ENCODE peak calls at places on chromosomes 12 and 14, in nine cellular contexts. One of them, this sample, is unnamed.

GRCh38 chr12:6736754-6737153 is 12.9 kb downstream of the COPS7A start:
- DNase-seq in stimulated activated CD8-positive, alpha-beta memory T cell treated with anti-CD3 and anti-CD28 coated beads, Interleukin-4, amount 100 ng/mL, for 4 hours: no peak
- DNase-seq in GM23338: no peak
- DNase-seq in D341Med: no peak
- DNase-seq in foreskin fibroblast: no peak
- DNase-seq in heart left ventricle: no peak
- DNase-seq in activated CD4-positive, alpha-beta T cell treated with anti-CD3 and anti-CD28 coated beads for 48 hours: no peak
- DNase-seq in EL: no peak
- DNase-seq in cerebellum: no peak
- DNase-seq in this sample: no peak

GRCh38 chr14:92753250-92753649 is 4.8 kb upstream of the LGMN start:
- DNase-seq in D341Med: no peak
- DNase-seq in cerebellum: no peak
- DNase-seq in foreskin fibroblast: no peak
- DNase-seq in stimulated activated CD8-positive, alpha-beta memory T cell treated with anti-CD3 and anti-CD28 coated beads, Interleukin-4, amount 100 ng/mL, for 4 hours: no peak
- DNase-seq in activated CD4-positive, alpha-beta T cell treated with anti-CD3 and anti-CD28 coated beads for 48 hours: no peak
- DNase-seq in GM23338: no peak
- DNase-seq in EL: no peak
- DNase-seq in heart left ventricle: no peak
- DNase-seq in this sample: no peak

GRCh38 chr12:29283969-29284368 is 97.0 kb downstream of the ERGIC2 start:
- DNase-seq in foreskin fibroblast: peak
- DNase-seq in activated CD4-positive, alpha-beta T cell treated with anti-CD3 and anti-CD28 coated beads for 48 hours: no peak
- DNase-seq in heart left ventricle: no peak
- DNase-seq in EL: peak
- DNase-seq in cerebellum: no peak
- DNase-seq in GM23338: no peak
- DNase-seq in stimulated activated CD8-positive, alpha-beta memory T cell treated with anti-CD3 and anti-CD28 coated beads, Interleukin-4, amount 100 ng/mL, for 4 hours: no peak
- DNase-seq in D341Med: no peak
- DNase-seq in this sample: no peak

GRCh38 chr12:105296116-105297095 is 34.1 kb upstream of the C12orf75 start:
- DNase-seq in EL: no peak
- DNase-seq in foreskin fibroblast: no peak
- DNase-seq in cerebellum: no peak
- DNase-seq in D341Med: no peak
- DNase-seq in activated CD4-positive, alpha-beta T cell treated with anti-CD3 and anti-CD28 coated beads for 48 hours: no peak
- DNase-seq in GM23338: no peak
- DNase-seq in stimulated activated CD8-positive, alpha-beta memory T cell treated with anti-CD3 and anti-CD28 coated beads, Interleukin-4, amount 100 ng/mL, for 4 hours: no peak
- DNase-seq in heart left ventricle: no peak
- DNase-seq in this sample: no peak

GRCh38 chr14:30889244-30889594 is 14.9 kb downstream of the COCH start:
- DNase-seq in EL: no peak
- DNase-seq in stimulated activated CD8-positive, alpha-beta memory T cell treated with anti-CD3 and anti-CD28 coated beads, Interleukin-4, amount 100 ng/mL, for 4 hours: no peak
- DNase-seq in foreskin fibroblast: no peak
- DNase-seq in GM23338: no peak
- DNase-seq in activated CD4-positive, alpha-beta T cell treated with anti-CD3 and anti-CD28 coated beads for 48 hours: no peak
- DNase-seq in cerebellum: no peak
- DNase-seq in D341Med: no peak
- DNase-seq in heart left ventricle: no peak
- DNase-seq in this sample: no peak

GRCh38 chr12:122006186-122006926 is 15.3 kb upstream of the BCL7A start:
- DNase-seq in EL: no peak
- DNase-seq in heart left ventricle: peak
- DNase-seq in activated CD4-positive, alpha-beta T cell treated with anti-CD3 and anti-CD28 coated beads for 48 hours: no peak
- DNase-seq in cerebellum: no peak
- DNase-seq in D341Med: no peak
- DNase-seq in GM23338: no peak
- DNase-seq in stimulated activated CD8-positive, alpha-beta memory T cell treated with anti-CD3 and anti-CD28 coated beads, Interleukin-4, amount 100 ng/mL, for 4 hours: no peak
- DNase-seq in foreskin fibroblast: no peak
- DNase-seq in this sample: no peak

GRCh38 chr12:124481772-124482566 is 85.4 kb downstream of the NCOR2 start:
- DNase-seq in D341Med: no peak
- DNase-seq in activated CD4-positive, alpha-beta T cell treated with anti-CD3 and anti-CD28 coated beads for 48 hours: no peak
- DNase-seq in stimulated activated CD8-positive, alpha-beta memory T cell treated with anti-CD3 and anti-CD28 coated beads, Interleukin-4, amount 100 ng/mL, for 4 hours: no peak
- DNase-seq in EL: no peak
- DNase-seq in heart left ventricle: peak
- DNase-seq in GM23338: no peak
- DNase-seq in foreskin fibroblast: no peak
- DNase-seq in cerebellum: no peak
- DNase-seq in this sample: no peak

GRCh38 chr12:52059582-52060497 is 8.6 kb downstream of the NR4A1 start:
- DNase-seq in cerebellum: no peak
- DNase-seq in foreskin fibroblast: no peak
- DNase-seq in heart left ventricle: no peak
- DNase-seq in D341Med: no peak
- DNase-seq in EL: no peak
- DNase-seq in stimulated activated CD8-positive, alpha-beta memory T cell treated with anti-CD3 and anti-CD28 coated beads, Interleukin-4, amount 100 ng/mL, for 4 hours: no peak
- DNase-seq in activated CD4-positive, alpha-beta T cell treated with anti-CD3 and anti-CD28 coated beads for 48 hours: no peak
- DNase-seq in GM23338: no peak
- DNase-seq in this sample: no peak

GRCh38 chr12:64627781-64628180 is 17.5 kb downstream of the RASSF3 start:
- DNase-seq in EL: peak
- DNase-seq in cerebellum: no peak
- DNase-seq in stimulated activated CD8-positive, alpha-beta memory T cell treated with anti-CD3 and anti-CD28 coated beads, Interleukin-4, amount 100 ng/mL, for 4 hours: no peak
- DNase-seq in activated CD4-positive, alpha-beta T cell treated with anti-CD3 and anti-CD28 coated beads for 48 hours: no peak
- DNase-seq in heart left ventricle: no peak
- DNase-seq in GM23338: no peak
- DNase-seq in D341Med: no peak
- DNase-seq in foreskin fibroblast: peak
- DNase-seq in this sample: no peak

GRCh38 chr12:15632708-15633107 is 156.5 kb downstream of the EPS8 start:
- DNase-seq in D341Med: no peak
- DNase-seq in EL: no peak
- DNase-seq in GM23338: no peak
- DNase-seq in foreskin fibroblast: peak
- DNase-seq in stimulated activated CD8-positive, alpha-beta memory T cell treated with anti-CD3 and anti-CD28 coated beads, Interleukin-4, amount 100 ng/mL, for 4 hours: no peak
- DNase-seq in activated CD4-positive, alpha-beta T cell treated with anti-CD3 and anti-CD28 coated beads for 48 hours: no peak
- DNase-seq in cerebellum: no peak
- DNase-seq in heart left ventricle: no peak
- DNase-seq in this sample: no peak

GRCh38 chr12:29640589-29641345 is 143.0 kb downstream of the TMTC1 start:
- DNase-seq in cerebellum: no peak
- DNase-seq in GM23338: peak
- DNase-seq in activated CD4-positive, alpha-beta T cell treated with anti-CD3 and anti-CD28 coated beads for 48 hours: no peak
- DNase-seq in EL: peak
- DNase-seq in D341Med: no peak
- DNase-seq in foreskin fibroblast: no peak
- DNase-seq in stimulated activated CD8-positive, alpha-beta memory T cell treated with anti-CD3 and anti-CD28 coated beads, Interleukin-4, amount 100 ng/mL, for 4 hours: no peak
- DNase-seq in heart left ventricle: peak
- DNase-seq in this sample: no peak

GRCh38 chr14:22497671-22498093 is 91.3 kb downstream of the DAD1 start:
- DNase-seq in D341Med: no peak
- DNase-seq in EL: no peak
- DNase-seq in stimulated activated CD8-positive, alpha-beta memory T cell treated with anti-CD3 and anti-CD28 coated beads, Interleukin-4, amount 100 ng/mL, for 4 hours: no peak
- DNase-seq in heart left ventricle: no peak
- DNase-seq in foreskin fibroblast: no peak
- DNase-seq in cerebellum: no peak
- DNase-seq in GM23338: no peak
- DNase-seq in activated CD4-positive, alpha-beta T cell treated with anti-CD3 and anti-CD28 coated beads for 48 hours: no peak
- DNase-seq in this sample: no peak

GRCh38 chr12:50509009-50509663 is 4.4 kb downstream of the DIP2B start:
- DNase-seq in cerebellum: no peak
- DNase-seq in GM23338: no peak
- DNase-seq in EL: no peak
- DNase-seq in foreskin fibroblast: no peak
- DNase-seq in activated CD4-positive, alpha-beta T cell treated with anti-CD3 and anti-CD28 coated beads for 48 hours: no peak
- DNase-seq in D341Med: no peak
- DNase-seq in stimulated activated CD8-positive, alpha-beta memory T cell treated with anti-CD3 and anti-CD28 coated beads, Interleukin-4, amount 100 ng/mL, for 4 hours: no peak
- DNase-seq in heart left ventricle: no peak
- DNase-seq in this sample: no peak

GRCh38 chr14:64755661-64756265 is 51.5 kb downstream of the PLEKHG3 start:
- DNase-seq in stimulated activated CD8-positive, alpha-beta memory T cell treated with anti-CD3 and anti-CD28 coated beads, Interleukin-4, amount 100 ng/mL, for 4 hours: peak
- DNase-seq in cerebellum: no peak
- DNase-seq in foreskin fibroblast: peak
- DNase-seq in heart left ventricle: no peak
- DNase-seq in EL: peak
- DNase-seq in D341Med: no peak
- DNase-seq in GM23338: no peak
- DNase-seq in activated CD4-positive, alpha-beta T cell treated with anti-CD3 and anti-CD28 coated beads for 48 hours: peak
- DNase-seq in this sample: no peak

GRCh38 chr14:70879448-70879847 is 27.8 kb upstream of the PCNX1 start:
- DNase-seq in stimulated activated CD8-positive, alpha-beta memory T cell treated with anti-CD3 and anti-CD28 coated beads, Interleukin-4, amount 100 ng/mL, for 4 hours: no peak
- DNase-seq in D341Med: no peak
- DNase-seq in activated CD4-positive, alpha-beta T cell treated with anti-CD3 and anti-CD28 coated beads for 48 hours: no peak
- DNase-seq in cerebellum: no peak
- DNase-seq in heart left ventricle: no peak
- DNase-seq in foreskin fibroblast: no peak
- DNase-seq in GM23338: no peak
- DNase-seq in EL: no peak
- DNase-seq in this sample: no peak

GRCh38 chr12:9763025-9763424 is 2.3 kb upstream of the CD69 start:
- DNase-seq in EL: no peak
- DNase-seq in heart left ventricle: no peak
- DNase-seq in stimulated activated CD8-positive, alpha-beta memory T cell treated with anti-CD3 and anti-CD28 coated beads, Interleukin-4, amount 100 ng/mL, for 4 hours: no peak
- DNase-seq in activated CD4-positive, alpha-beta T cell treated with anti-CD3 and anti-CD28 coated beads for 48 hours: no peak
- DNase-seq in GM23338: no peak
- DNase-seq in D341Med: no peak
- DNase-seq in foreskin fibroblast: no peak
- DNase-seq in cerebellum: no peak
- DNase-seq in this sample: no peak

GRCh38 chr12:73180734-73181133 is 908.6 kb downstream of the TRHDE start:
- DNase-seq in activated CD4-positive, alpha-beta T cell treated with anti-CD3 and anti-CD28 coated beads for 48 hours: no peak
- DNase-seq in heart left ventricle: no peak
- DNase-seq in D341Med: no peak
- DNase-seq in stimulated activated CD8-positive, alpha-beta memory T cell treated with anti-CD3 and anti-CD28 coated beads, Interleukin-4, amount 100 ng/mL, for 4 hours: no peak
- DNase-seq in EL: no peak
- DNase-seq in GM23338: no peak
- DNase-seq in cerebellum: no peak
- DNase-seq in foreskin fibroblast: no peak
- DNase-seq in this sample: no peak

GRCh38 chr14:100297320-100298300 is 8.6 kb downstream of the SLC25A29 start:
- DNase-seq in stimulated activated CD8-positive, alpha-beta memory T cell treated with anti-CD3 and anti-CD28 coated beads, Interleukin-4, amount 100 ng/mL, for 4 hours: no peak
- DNase-seq in cerebellum: peak
- DNase-seq in GM23338: no peak
- DNase-seq in D341Med: no peak
- DNase-seq in foreskin fibroblast: peak
- DNase-seq in heart left ventricle: peak
- DNase-seq in EL: peak
- DNase-seq in activated CD4-positive, alpha-beta T cell treated with anti-CD3 and anti-CD28 coated beads for 48 hours: no peak
- DNase-seq in this sample: no peak

GRCh38 chr14:68791078-68791983 is 1.5 kb downstream of the ZFP36L1 start:
- DNase-seq in D341Med: peak
- DNase-seq in activated CD4-positive, alpha-beta T cell treated with anti-CD3 and anti-CD28 coated beads for 48 hours: peak
- DNase-seq in GM23338: peak
- DNase-seq in heart left ventricle: no peak
- DNase-seq in EL: peak
- DNase-seq in cerebellum: no peak
- DNase-seq in foreskin fibroblast: no peak
- DNase-seq in stimulated activated CD8-positive, alpha-beta memory T cell treated with anti-CD3 and anti-CD28 coated beads, Interleukin-4, amount 100 ng/mL, for 4 hours: no peak
- DNase-seq in this sample: no peak

GRCh38 chr12:18462437-18462836 is 201.1 kb downstream of the PIK3C2G start:
- DNase-seq in D341Med: no peak
- DNase-seq in EL: peak
- DNase-seq in activated CD4-positive, alpha-beta T cell treated with anti-CD3 and anti-CD28 coated beads for 48 hours: no peak
- DNase-seq in GM23338: no peak
- DNase-seq in heart left ventricle: no peak
- DNase-seq in stimulated activated CD8-positive, alpha-beta memory T cell treated with anti-CD3 and anti-CD28 coated beads, Interleukin-4, amount 100 ng/mL, for 4 hours: no peak
- DNase-seq in foreskin fibroblast: peak
- DNase-seq in cerebellum: no peak
- DNase-seq in this sample: no peak

GRCh38 chr14:50822501-50823042 is 8.4 kb downstream of the NIN start:
- DNase-seq in GM23338: no peak
- DNase-seq in foreskin fibroblast: no peak
- DNase-seq in cerebellum: peak
- DNase-seq in stimulated activated CD8-positive, alpha-beta memory T cell treated with anti-CD3 and anti-CD28 coated beads, Interleukin-4, amount 100 ng/mL, for 4 hours: no peak
- DNase-seq in activated CD4-positive, alpha-beta T cell treated with anti-CD3 and anti-CD28 coated beads for 48 hours: no peak
- DNase-seq in EL: no peak
- DNase-seq in D341Med: no peak
- DNase-seq in heart left ventricle: no peak
- DNase-seq in this sample: no peak

GRCh38 chr12:123254853-123255446 is 16.7 kb downstream of the CDK2AP1 start:
- DNase-seq in D341Med: no peak
- DNase-seq in activated CD4-positive, alpha-beta T cell treated with anti-CD3 and anti-CD28 coated beads for 48 hours: no peak
- DNase-seq in foreskin fibroblast: no peak
- DNase-seq in cerebellum: no peak
- DNase-seq in GM23338: no peak
- DNase-seq in EL: no peak
- DNase-seq in heart left ventricle: no peak
- DNase-seq in stimulated activated CD8-positive, alpha-beta memory T cell treated with anti-CD3 and anti-CD28 coated beads, Interleukin-4, amount 100 ng/mL, for 4 hours: no peak
- DNase-seq in this sample: no peak

GRCh38 chr12:84329933-84330332 is 582.7 kb downstream of the SLC6A15 start:
- DNase-seq in GM23338: no peak
- DNase-seq in foreskin fibroblast: no peak
- DNase-seq in heart left ventricle: no peak
- DNase-seq in cerebellum: no peak
- DNase-seq in D341Med: no peak
- DNase-seq in EL: no peak
- DNase-seq in activated CD4-positive, alpha-beta T cell treated with anti-CD3 and anti-CD28 coated beads for 48 hours: no peak
- DNase-seq in stimulated activated CD8-positive, alpha-beta memory T cell treated with anti-CD3 and anti-CD28 coated beads, Interleukin-4, amount 100 ng/mL, for 4 hours: no peak
- DNase-seq in this sample: no peak

GRCh38 chr14:75229576-75229922 is 49.1 kb upstream of the FOS start:
- DNase-seq in foreskin fibroblast: no peak
- DNase-seq in D341Med: no peak
- DNase-seq in EL: no peak
- DNase-seq in heart left ventricle: no peak
- DNase-seq in GM23338: no peak
- DNase-seq in cerebellum: no peak
- DNase-seq in stimulated activated CD8-positive, alpha-beta memory T cell treated with anti-CD3 and anti-CD28 coated beads, Interleukin-4, amount 100 ng/mL, for 4 hours: no peak
- DNase-seq in activated CD4-positive, alpha-beta T cell treated with anti-CD3 and anti-CD28 coated beads for 48 hours: no peak
- DNase-seq in this sample: no peak

GRCh38 chr12:124740691-124741137 is 123.0 kb downstream of the SCARB1 start:
- DNase-seq in D341Med: no peak
- DNase-seq in activated CD4-positive, alpha-beta T cell treated with anti-CD3 and anti-CD28 coated beads for 48 hours: peak
- DNase-seq in EL: peak
- DNase-seq in cerebellum: no peak
- DNase-seq in GM23338: no peak
- DNase-seq in heart left ventricle: no peak
- DNase-seq in stimulated activated CD8-positive, alpha-beta memory T cell treated with anti-CD3 and anti-CD28 coated beads, Interleukin-4, amount 100 ng/mL, for 4 hours: no peak
- DNase-seq in foreskin fibroblast: peak
- DNase-seq in this sample: no peak

GRCh38 chr12:21704847-21705246 is 47.2 kb upstream of the LDHB start:
- DNase-seq in EL: no peak
- DNase-seq in stimulated activated CD8-positive, alpha-beta memory T cell treated with anti-CD3 and anti-CD28 coated beads, Interleukin-4, amount 100 ng/mL, for 4 hours: no peak
- DNase-seq in D341Med: no peak
- DNase-seq in activated CD4-positive, alpha-beta T cell treated with anti-CD3 and anti-CD28 coated beads for 48 hours: no peak
- DNase-seq in cerebellum: no peak
- DNase-seq in heart left ventricle: no peak
- DNase-seq in GM23338: no peak
- DNase-seq in foreskin fibroblast: no peak
- DNase-seq in this sample: no peak

GRCh38 chr12:71057330-71057729 is 100.5 kb downstream of the TSPAN8 start:
- DNase-seq in stimulated activated CD8-positive, alpha-beta memory T cell treated with anti-CD3 and anti-CD28 coated beads, Interleukin-4, amount 100 ng/mL, for 4 hours: no peak
- DNase-seq in GM23338: no peak
- DNase-seq in foreskin fibroblast: no peak
- DNase-seq in activated CD4-positive, alpha-beta T cell treated with anti-CD3 and anti-CD28 coated beads for 48 hours: no peak
- DNase-seq in EL: no peak
- DNase-seq in heart left ventricle: no peak
- DNase-seq in D341Med: no peak
- DNase-seq in cerebellum: no peak
- DNase-seq in this sample: no peak

This sample was measured in SK-N-DZ.